ENCODE peak calls at places on chromosome 1, in eight cellular contexts. One of them, this sample, is unnamed.

GRCh38 chr1:53180226-53180625 is 16.4 kb upstream of the CPT2 start:
- DNase-seq in aorta: no peak
- DNase-seq in hepatocyte: no peak
- DNase-seq in uterus: no peak
- DNase-seq in PC-3: no peak
- DNase-seq in astrocyte of the spinal cord: no peak
- DNase-seq in right cardiac atrium: no peak
- DNase-seq in effector memory CD4-positive, alpha-beta T cell: no peak
- DNase-seq in this sample: no peak

GRCh38 chr1:221327954-221328353 is 413.9 kb downstream of the DUSP10 start:
- DNase-seq in uterus: no peak
- DNase-seq in right cardiac atrium: peak
- DNase-seq in hepatocyte: no peak
- DNase-seq in aorta: no peak
- DNase-seq in effector memory CD4-positive, alpha-beta T cell: no peak
- DNase-seq in astrocyte of the spinal cord: no peak
- DNase-seq in PC-3: no peak
- DNase-seq in this sample: no peak

GRCh38 chr1:3547055-3548005 is 64.0 kb downstream of the MEGF6 start:
- DNase-seq in astrocyte of the spinal cord: no peak
- DNase-seq in hepatocyte: peak
- DNase-seq in PC-3: peak
- DNase-seq in aorta: peak
- DNase-seq in effector memory CD4-positive, alpha-beta T cell: no peak
- DNase-seq in right cardiac atrium: no peak
- DNase-seq in uterus: no peak
- DNase-seq in this sample: no peak

GRCh38 chr1:4652631-4653327 is 1.6 kb upstream of the AJAP1 start:
- DNase-seq in effector memory CD4-positive, alpha-beta T cell: no peak
- DNase-seq in right cardiac atrium: peak
- DNase-seq in hepatocyte: peak
- DNase-seq in astrocyte of the spinal cord: peak
- DNase-seq in uterus: no peak
- DNase-seq in PC-3: peak
- DNase-seq in aorta: peak
- DNase-seq in this sample: no peak

GRCh38 chr1:1985375-1986050 is 18.1 kb downstream of the CFAP74 start:
- DNase-seq in right cardiac atrium: peak
- DNase-seq in effector memory CD4-positive, alpha-beta T cell: no peak
- DNase-seq in astrocyte of the spinal cord: no peak
- DNase-seq in hepatocyte: no peak
- DNase-seq in aorta: no peak
- DNase-seq in PC-3: peak
- DNase-seq in uterus: no peak
- DNase-seq in this sample: no peak

GRCh38 chr1:47231314-47232186 is 475 bp downstream of the TAL1 start:
- DNase-seq in right cardiac atrium: peak
- DNase-seq in astrocyte of the spinal cord: peak
- DNase-seq in PC-3: no peak
- DNase-seq in effector memory CD4-positive, alpha-beta T cell: no peak
- DNase-seq in hepatocyte: peak
- DNase-seq in uterus: no peak
- DNase-seq in aorta: peak
- DNase-seq in this sample: peak

GRCh38 chr1:58456470-58456869 is 90.1 kb downstream of the OMA1 start:
- DNase-seq in astrocyte of the spinal cord: no peak
- DNase-seq in right cardiac atrium: no peak
- DNase-seq in PC-3: no peak
- DNase-seq in aorta: no peak
- DNase-seq in hepatocyte: no peak
- DNase-seq in uterus: no peak
- DNase-seq in effector memory CD4-positive, alpha-beta T cell: no peak
- DNase-seq in this sample: peak

GRCh38 chr1:46027788-46028573 is 104.4 kb downstream of the PIK3R3 start:
- DNase-seq in hepatocyte: no peak
- DNase-seq in effector memory CD4-positive, alpha-beta T cell: no peak
- DNase-seq in uterus: no peak
- DNase-seq in astrocyte of the spinal cord: no peak
- DNase-seq in aorta: no peak
- DNase-seq in right cardiac atrium: no peak
- DNase-seq in PC-3: no peak
- DNase-seq in this sample: no peak

GRCh38 chr1:155081472-155082300 is 3.0 kb downstream of the EFNA3 start:
- DNase-seq in astrocyte of the spinal cord: no peak
- DNase-seq in effector memory CD4-positive, alpha-beta T cell: no peak
- DNase-seq in hepatocyte: peak
- DNase-seq in uterus: no peak
- DNase-seq in right cardiac atrium: peak
- DNase-seq in PC-3: peak
- DNase-seq in aorta: no peak
- DNase-seq in this sample: no peak

GRCh38 chr1:155082301-155082940 is 3.8 kb downstream of the EFNA3 start:
- DNase-seq in right cardiac atrium: no peak
- DNase-seq in PC-3: no peak
- DNase-seq in uterus: no peak
- DNase-seq in aorta: no peak
- DNase-seq in hepatocyte: no peak
- DNase-seq in astrocyte of the spinal cord: no peak
- DNase-seq in effector memory CD4-positive, alpha-beta T cell: no peak
- DNase-seq in this sample: no peak

GRCh38 chr1:155084722-155085503 is 6.3 kb downstream of the EFNA3 start:
- DNase-seq in effector memory CD4-positive, alpha-beta T cell: peak
- DNase-seq in PC-3: peak
- DNase-seq in uterus: peak
- DNase-seq in hepatocyte: peak
- DNase-seq in aorta: peak
- DNase-seq in astrocyte of the spinal cord: peak
- DNase-seq in right cardiac atrium: peak
- DNase-seq in this sample: peak

GRCh38 chr1:155083865-155084721 is 5.5 kb downstream of the EFNA3 start:
- DNase-seq in right cardiac atrium: no peak
- DNase-seq in PC-3: peak
- DNase-seq in hepatocyte: peak
- DNase-seq in astrocyte of the spinal cord: no peak
- DNase-seq in uterus: peak
- DNase-seq in effector memory CD4-positive, alpha-beta T cell: no peak
- DNase-seq in aorta: no peak
- DNase-seq in this sample: no peak

GRCh38 chr1:155082941-155083541 is 4.4 kb downstream of the EFNA3 start:
- DNase-seq in hepatocyte: no peak
- DNase-seq in effector memory CD4-positive, alpha-beta T cell: no peak
- DNase-seq in PC-3: peak
- DNase-seq in astrocyte of the spinal cord: no peak
- DNase-seq in right cardiac atrium: no peak
- DNase-seq in aorta: no peak
- DNase-seq in uterus: no peak
- DNase-seq in this sample: no peak
- H3K4me3 ChIP-seq in hepatocyte: no peak
- H3K4me3 ChIP-seq in effector memory CD4-positive, alpha-beta T cell: no peak
- H3K4me3 ChIP-seq in PC-3: peak
- H3K4me3 ChIP-seq in astrocyte of the spinal cord: no peak
- H3K4me3 ChIP-seq in right cardiac atrium: no peak
- H3K4me3 ChIP-seq in aorta: no peak
- H3K4me3 ChIP-seq in uterus: no peak
- H3K4me3 ChIP-seq in this sample: no peak

GRCh38 chr1:23592209-23592905 is 33.1 kb upstream of the ID3 start:
- DNase-seq in uterus: no peak
- DNase-seq in right cardiac atrium: no peak
- DNase-seq in hepatocyte: no peak
- DNase-seq in effector memory CD4-positive, alpha-beta T cell: no peak
- DNase-seq in PC-3: no peak
- DNase-seq in astrocyte of the spinal cord: no peak
- DNase-seq in aorta: no peak
- DNase-seq in this sample: no peak

GRCh38 chr1:23589506-23589872 is 30.2 kb upstream of the ID3 start:
- DNase-seq in astrocyte of the spinal cord: no peak
- DNase-seq in right cardiac atrium: no peak
- DNase-seq in uterus: no peak
- DNase-seq in hepatocyte: no peak
- DNase-seq in aorta: no peak
- DNase-seq in effector memory CD4-positive, alpha-beta T cell: no peak
- DNase-seq in PC-3: no peak
- DNase-seq in this sample: no peak

GRCh38 chr1:23591460-23592208 is 32.3 kb upstream of the ID3 start:
- DNase-seq in hepatocyte: no peak
- DNase-seq in uterus: no peak
- DNase-seq in PC-3: no peak
- DNase-seq in effector memory CD4-positive, alpha-beta T cell: no peak
- DNase-seq in aorta: no peak
- DNase-seq in right cardiac atrium: no peak
- DNase-seq in astrocyte of the spinal cord: no peak
- DNase-seq in this sample: no peak

GRCh38 chr1:23590058-23590783 is 30.9 kb upstream of the ID3 start:
- DNase-seq in uterus: no peak
- DNase-seq in hepatocyte: no peak
- DNase-seq in PC-3: no peak
- DNase-seq in aorta: no peak
- DNase-seq in astrocyte of the spinal cord: no peak
- DNase-seq in effector memory CD4-positive, alpha-beta T cell: no peak
- DNase-seq in right cardiac atrium: no peak
- DNase-seq in this sample: no peak

DNA sequence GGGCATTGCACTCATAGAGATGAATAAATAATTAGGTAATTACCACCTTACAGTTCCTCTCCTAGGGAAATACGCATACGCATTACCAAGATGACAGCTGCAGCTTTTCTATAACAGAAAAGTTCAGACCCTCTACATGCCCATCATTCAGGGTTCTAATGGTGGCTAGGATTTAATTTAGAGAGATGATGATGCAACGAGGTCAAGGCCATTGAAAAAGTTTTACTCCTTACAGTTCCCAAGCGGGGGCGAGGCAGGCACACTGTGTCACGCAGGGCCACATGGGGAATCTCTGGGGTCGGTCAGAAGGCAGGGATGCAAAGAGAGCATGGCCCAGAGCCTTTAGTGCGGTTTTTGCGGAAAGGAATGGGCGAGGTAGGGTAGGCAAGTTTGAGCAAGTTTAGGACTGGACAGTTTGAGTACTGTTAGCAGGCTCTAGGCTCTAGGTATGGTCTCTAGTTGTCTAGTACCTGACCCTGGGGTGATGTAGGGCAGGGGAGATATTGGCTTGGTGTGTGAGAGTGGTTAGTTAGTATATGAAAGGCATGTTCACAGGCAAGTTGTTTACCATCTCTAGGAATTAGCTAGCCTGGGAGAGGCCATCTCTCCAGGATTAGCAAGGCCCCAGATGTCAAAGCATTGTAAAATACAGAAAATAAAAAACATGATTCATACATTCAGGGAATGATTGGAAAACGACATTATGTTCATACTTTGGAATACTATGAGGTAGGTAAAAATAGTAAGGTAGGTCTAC is 29.6 kb upstream of the ID3 start:
- DNase-seq in uterus: no peak
- DNase-seq in aorta: no peak
- DNase-seq in hepatocyte: no peak
- DNase-seq in effector memory CD4-positive, alpha-beta T cell: no peak
- DNase-seq in PC-3: no peak
- DNase-seq in right cardiac atrium: no peak
- DNase-seq in astrocyte of the spinal cord: no peak
- DNase-seq in this sample: no peak
- H3K4me3 ChIP-seq in uterus: no peak
- H3K4me3 ChIP-seq in aorta: no peak
- H3K4me3 ChIP-seq in hepatocyte: no peak
- H3K4me3 ChIP-seq in effector memory CD4-positive, alpha-beta T cell: no peak
- H3K4me3 ChIP-seq in PC-3: no peak
- H3K4me3 ChIP-seq in right cardiac atrium: no peak
- H3K4me3 ChIP-seq in astrocyte of the spinal cord: no peak
- H3K4me3 ChIP-seq in this sample: no peak

GRCh38 chr1:99646885-99647284 is 972 bp downstream of the PALMD start:
- DNase-seq in hepatocyte: no peak
- DNase-seq in right cardiac atrium: no peak
- DNase-seq in aorta: no peak
- DNase-seq in effector memory CD4-positive, alpha-beta T cell: no peak
- DNase-seq in PC-3: no peak
- DNase-seq in astrocyte of the spinal cord: no peak
- DNase-seq in uterus: no peak
- DNase-seq in this sample: no peak

GRCh38 chr1:99647460-99647859 is 1.5 kb downstream of the PALMD start:
- DNase-seq in astrocyte of the spinal cord: no peak
- DNase-seq in uterus: no peak
- DNase-seq in hepatocyte: no peak
- DNase-seq in effector memory CD4-positive, alpha-beta T cell: no peak
- DNase-seq in aorta: no peak
- DNase-seq in right cardiac atrium: no peak
- DNase-seq in PC-3: no peak
- DNase-seq in this sample: no peak

GRCh38 chr1:99645699-99646531 is at the start of gene PALMD:
- DNase-seq in right cardiac atrium: peak
- DNase-seq in effector memory CD4-positive, alpha-beta T cell: no peak
- DNase-seq in PC-3: peak
- DNase-seq in hepatocyte: peak
- DNase-seq in astrocyte of the spinal cord: no peak
- DNase-seq in uterus: peak
- DNase-seq in aorta: no peak
- DNase-seq in this sample: peak

GRCh38 chr1:99650021-99650420 is 4.1 kb downstream of the PALMD start:
- DNase-seq in PC-3: no peak
- DNase-seq in astrocyte of the spinal cord: no peak
- DNase-seq in uterus: no peak
- DNase-seq in right cardiac atrium: no peak
- DNase-seq in hepatocyte: no peak
- DNase-seq in aorta: no peak
- DNase-seq in effector memory CD4-positive, alpha-beta T cell: no peak
- DNase-seq in this sample: no peak

DNA sequence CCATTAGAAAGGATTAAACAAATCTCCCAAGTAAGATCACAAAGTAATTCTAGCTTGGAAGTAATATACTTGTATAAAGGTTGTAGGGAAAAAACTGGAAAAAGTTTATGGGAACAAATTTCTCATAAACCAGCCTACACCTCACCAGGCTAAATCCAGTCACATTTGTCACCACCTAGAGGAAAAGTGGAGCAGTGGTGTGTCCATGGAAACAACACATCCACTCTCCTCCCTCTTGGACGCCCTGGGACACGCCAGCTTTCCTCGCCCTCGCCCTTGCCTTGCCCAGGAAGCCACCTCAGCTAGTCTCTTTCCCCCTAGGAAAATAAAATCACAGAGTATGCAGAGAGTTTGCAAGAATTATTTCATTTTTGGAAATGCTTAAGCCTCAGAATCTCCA is 2.2 kb downstream of the PALMD start:
- DNase-seq in effector memory CD4-positive, alpha-beta T cell: no peak
- DNase-seq in hepatocyte: peak
- DNase-seq in aorta: no peak
- DNase-seq in PC-3: peak
- DNase-seq in astrocyte of the spinal cord: no peak
- DNase-seq in uterus: peak
- DNase-seq in right cardiac atrium: peak
- DNase-seq in this sample: no peak
- H3K4me3 ChIP-seq in effector memory CD4-positive, alpha-beta T cell: no peak
- H3K4me3 ChIP-seq in hepatocyte: no peak
- H3K4me3 ChIP-seq in aorta: no peak
- H3K4me3 ChIP-seq in PC-3: peak
- H3K4me3 ChIP-seq in astrocyte of the spinal cord: no peak
- H3K4me3 ChIP-seq in uterus: peak
- H3K4me3 ChIP-seq in right cardiac atrium: peak
- H3K4me3 ChIP-seq in this sample: peak

DNA sequence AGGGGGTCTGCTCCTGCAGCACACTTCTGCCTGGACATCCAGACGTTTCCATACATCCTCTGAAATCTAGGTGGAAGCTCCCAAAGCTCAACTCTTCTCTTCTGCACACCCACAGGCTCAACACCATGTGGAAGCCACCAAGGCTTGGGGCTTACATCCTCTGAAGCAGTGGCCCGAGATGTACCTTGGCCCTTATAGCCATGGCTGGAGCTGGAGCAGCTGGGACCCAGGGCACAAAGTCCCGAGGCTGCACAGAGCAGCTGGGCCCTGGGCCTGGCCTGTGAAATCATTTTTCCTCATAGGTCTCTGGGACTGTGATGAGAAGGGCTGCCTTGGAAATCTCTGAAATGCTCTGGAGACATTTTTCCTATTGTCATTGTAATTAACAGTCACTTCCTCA is 645.5 kb downstream of the RWDD3 start:
- DNase-seq in effector memory CD4-positive, alpha-beta T cell: no peak
- DNase-seq in uterus: no peak
- DNase-seq in hepatocyte: no peak
- DNase-seq in right cardiac atrium: no peak
- DNase-seq in aorta: no peak
- DNase-seq in astrocyte of the spinal cord: no peak
- DNase-seq in PC-3: no peak
- DNase-seq in this sample: no peak
- H3K4me3 ChIP-seq in effector memory CD4-positive, alpha-beta T cell: no peak
- H3K4me3 ChIP-seq in uterus: no peak
- H3K4me3 ChIP-seq in hepatocyte: no peak
- H3K4me3 ChIP-seq in right cardiac atrium: no peak
- H3K4me3 ChIP-seq in aorta: no peak
- H3K4me3 ChIP-seq in astrocyte of the spinal cord: no peak
- H3K4me3 ChIP-seq in PC-3: no peak
- H3K4me3 ChIP-seq in this sample: no peak